ENCODE peak calls at places on chromosome 11, in six cellular contexts. J is heart left ventricle; B is cardiac muscle cell; S is AG04450; R is CD8-positive, alpha-beta T cell; H is right lobe of liver. Y is an unnamed sample.

GRCh38 chr11:109853156-109853776 is 239.9 kb upstream of the ZC3H12C start:
- DNase-seq in J (no peak), B (peak), S (peak), R (no peak), H (no peak), Y (no peak)

GRCh38 chr11:29657709-29658108 is 359.1 kb downstream of the KCNA4 start:
- DNase-seq in J (peak), B (no peak), S (no peak), R (no peak), H (peak), Y (no peak)

GRCh38 chr11:130798280-130798679 is 118.0 kb downstream of the SNX19 start:
- DNase-seq in J (no peak), B (peak), S (peak), R (no peak), H (no peak), Y (no peak)

GRCh38 chr11:46122955-46123354 is 1.7 kb upstream of the PHF21A start:
- DNase-seq in J (no peak), B (peak), S (no peak), R (no peak), H (no peak), Y (no peak)

GRCh38 chr11:43493431-43493830 is 134.7 kb downstream of the TTC17 start:
- DNase-seq in J (no peak), B (no peak), S (no peak), R (no peak), H (no peak), Y (no peak)

GRCh38 chr11:83583953-83584352 is 297.8 kb upstream of the CCDC90B start:
- DNase-seq in J (no peak), B (peak), S (no peak), R (no peak), H (no peak), Y (no peak)

GRCh38 chr11:92455221-92455790 is 230.7 kb downstream of the FAT3 start:
- DNase-seq in J (no peak), B (no peak), S (no peak), R (no peak), H (no peak), Y (no peak)

GRCh38 chr11:114085965-114086364 is 26.5 kb downstream of the ZBTB16 start:
- DNase-seq in J (no peak), B (no peak), S (no peak), R (no peak), H (peak), Y (no peak)

GRCh38 chr11:112211556-112211955 is 14.7 kb upstream of the PTS start:
- DNase-seq in J (no peak), B (no peak), S (no peak), R (no peak), H (no peak), Y (no peak)

GRCh38 chr11:77351281-77351905 is 49.9 kb upstream of the GDPD4 start:
- DNase-seq in J (no peak), B (peak), S (no peak), R (no peak), H (no peak), Y (no peak)

GRCh38 chr11:111166655-111167054 is 78.9 kb upstream of the POU2AF2 start:
- DNase-seq in J (no peak), B (no peak), S (no peak), R (no peak), H (no peak), Y (no peak)

GRCh38 chr11:130474637-130475400 is 26.4 kb downstream of the ADAMTS15 start:
- DNase-seq in J (no peak), B (no peak), S (no peak), R (peak), H (no peak), Y (no peak)

GRCh38 chr11:75667831-75668507 is 869 bp downstream of the MAP6 start:
- DNase-seq in J (peak), B (peak), S (no peak), R (no peak), H (no peak), Y (peak)

GRCh38 chr11:120883404-120884135 is 140.3 kb upstream of the TBCEL start:
- DNase-seq in J (peak), B (peak), S (peak), R (no peak), H (no peak), Y (peak)

DNA sequence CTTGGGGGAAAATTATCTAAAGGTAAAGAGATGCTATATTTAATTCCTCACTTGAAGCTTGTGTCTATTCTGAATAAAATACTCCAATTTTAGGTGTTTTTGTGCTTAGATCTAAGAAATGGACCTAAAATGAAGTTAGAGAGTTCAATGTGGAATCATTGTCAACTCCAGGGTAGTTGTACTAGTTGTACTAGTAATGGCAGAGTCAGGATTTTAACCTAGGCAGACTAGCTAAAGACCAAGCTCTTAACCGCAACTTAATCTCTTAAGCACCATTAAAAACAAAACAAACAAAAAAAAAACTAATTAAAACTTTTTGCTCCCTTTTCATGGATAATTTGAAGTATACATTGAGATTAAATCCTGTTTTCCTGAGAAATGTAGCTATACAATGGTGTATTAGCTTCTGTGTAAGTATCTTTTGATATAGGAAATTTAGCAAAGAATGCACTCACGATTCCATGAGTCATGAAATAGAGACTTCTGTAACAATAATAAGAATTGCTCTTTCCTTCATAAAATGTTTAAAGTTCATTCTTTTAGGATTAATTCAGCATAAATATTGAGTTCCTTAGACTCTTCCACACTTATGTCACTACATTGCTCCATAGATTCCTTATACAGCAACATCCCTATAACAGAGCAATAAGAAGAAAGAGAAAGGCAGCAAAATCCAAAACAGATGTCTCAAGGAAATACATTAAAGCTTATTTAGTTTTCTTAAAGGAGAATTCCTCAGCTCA is 26.5 kb upstream of the SOX6 start:
- DNase-seq in J (no peak), B (no peak), S (peak), R (no peak), H (no peak), Y (no peak)
- H3K4me3 ChIP-seq in J (no peak), B (no peak), S (no peak), R (no peak), H (no peak), Y (no peak)

GRCh38 chr11:1389932-1390587 is at the start of gene BRSK2:
- DNase-seq in J (no peak), B (no peak), S (no peak), R (no peak), H (no peak), Y (no peak)

GRCh38 chr11:1391165-1392010 is 1.7 kb downstream of the BRSK2 start:
- DNase-seq in J (no peak), B (no peak), S (no peak), R (no peak), H (no peak), Y (no peak)

GRCh38 chr11:1392111-1392510 is 2.4 kb downstream of the BRSK2 start:
- DNase-seq in J (no peak), B (no peak), S (no peak), R (no peak), H (no peak), Y (no peak)

GRCh38 chr11:1389103-1389931 is 417 bp upstream of the BRSK2 start:
- DNase-seq in J (peak), B (peak), S (peak), R (peak), H (peak), Y (peak)

DNA sequence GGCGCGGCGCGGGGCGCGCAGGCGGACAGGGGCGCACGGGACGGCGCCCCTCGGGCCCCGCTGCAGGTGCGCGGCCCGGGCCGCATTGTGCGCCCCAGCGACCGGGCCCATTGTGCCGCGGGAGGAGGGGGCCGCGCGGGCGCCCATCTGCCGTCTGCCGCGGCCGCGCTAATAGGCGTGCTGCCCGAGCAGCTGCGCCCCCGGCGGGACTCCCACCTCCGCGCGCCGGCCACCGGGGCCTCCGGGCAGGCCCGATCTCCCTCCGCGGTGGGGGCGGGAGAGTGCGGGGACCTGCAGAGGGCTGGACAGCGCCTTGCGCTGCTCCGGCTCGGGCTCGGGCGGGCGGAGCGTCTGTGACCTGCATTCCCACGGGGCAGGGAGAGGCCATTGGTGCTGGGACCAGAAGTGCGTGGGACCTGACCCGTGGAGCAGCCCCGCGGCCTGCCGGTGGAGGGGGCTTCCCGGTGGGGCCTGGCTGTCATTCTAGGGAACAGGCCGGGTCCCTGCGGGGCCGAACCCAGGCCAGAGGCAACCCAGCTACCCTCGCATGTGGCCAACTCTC is 950 bp downstream of the BRSK2 start:
- DNase-seq in J (peak), B (no peak), S (no peak), R (no peak), H (no peak), Y (peak)
- H3K4me3 ChIP-seq in J (no peak), B (no peak), S (no peak), R (no peak), H (no peak), Y (peak)

DNA sequence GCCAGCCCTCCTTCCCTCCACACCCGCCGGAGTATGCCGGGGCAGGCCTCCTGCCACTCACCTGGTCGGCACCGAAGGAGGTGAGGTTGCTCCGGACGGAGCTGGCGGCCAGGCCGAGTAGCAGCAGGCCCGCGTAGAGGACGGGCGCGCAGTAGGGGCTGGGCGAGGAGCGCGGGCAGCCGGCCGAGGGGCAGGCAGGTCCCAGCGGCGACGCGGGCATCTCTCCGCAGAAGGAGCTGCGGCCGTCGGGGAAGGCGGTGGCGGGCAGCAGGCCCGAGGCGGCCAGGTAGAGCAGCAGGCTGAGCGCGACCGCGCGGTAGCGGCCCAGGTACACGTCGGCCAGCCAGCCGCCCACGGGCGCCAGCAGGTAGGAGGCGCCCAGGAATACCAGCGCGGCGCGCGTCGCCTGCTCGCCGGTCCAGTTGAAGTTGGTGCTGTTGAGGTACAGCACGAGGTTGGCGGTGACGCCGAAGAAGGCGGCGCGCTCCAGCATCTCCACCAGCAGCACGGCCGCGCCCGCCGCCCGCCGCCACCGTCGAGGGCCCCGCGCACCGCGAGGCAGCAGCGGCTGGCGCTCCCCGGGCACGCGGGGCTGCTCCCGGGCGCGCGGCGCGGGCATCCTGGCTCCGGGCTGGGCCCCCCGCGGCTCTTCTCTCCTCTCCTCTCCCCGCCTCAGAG is 904 bp downstream of the SLC15A3 start:
- DNase-seq in J (peak), B (peak), S (no peak), R (peak), H (no peak), Y (no peak)
- H3K4me3 ChIP-seq in J (peak), B (no peak), S (peak), R (peak), H (peak), Y (peak)

DNA sequence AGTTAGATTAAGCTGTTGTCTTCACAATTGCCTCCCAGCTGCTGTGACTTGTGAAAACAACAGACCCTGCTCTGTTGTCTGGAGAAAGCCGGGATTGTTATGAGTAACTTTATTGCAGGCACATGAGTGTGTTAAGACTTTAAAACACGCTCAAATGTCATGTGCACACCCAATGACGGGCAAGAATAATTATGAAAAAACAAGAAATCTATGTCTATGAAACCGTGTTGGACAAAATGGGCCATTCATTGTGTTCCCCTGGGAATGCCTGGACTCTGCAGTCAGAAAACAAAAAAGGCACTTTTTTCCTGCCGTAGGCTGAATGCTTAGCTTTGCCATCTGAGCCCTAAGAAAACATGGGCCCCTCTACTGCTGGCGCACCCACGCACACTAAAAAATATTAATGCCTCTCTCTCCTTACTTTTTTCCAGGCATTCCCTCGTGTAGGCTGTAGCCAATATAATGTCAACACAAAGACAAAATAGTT is 208.0 kb downstream of the SOX6 start:
- DNase-seq in J (no peak), B (peak), S (no peak), R (no peak), H (no peak), Y (no peak)
- H3K4me3 ChIP-seq in J (no peak), B (no peak), S (no peak), R (no peak), H (no peak), Y (no peak)

DNA sequence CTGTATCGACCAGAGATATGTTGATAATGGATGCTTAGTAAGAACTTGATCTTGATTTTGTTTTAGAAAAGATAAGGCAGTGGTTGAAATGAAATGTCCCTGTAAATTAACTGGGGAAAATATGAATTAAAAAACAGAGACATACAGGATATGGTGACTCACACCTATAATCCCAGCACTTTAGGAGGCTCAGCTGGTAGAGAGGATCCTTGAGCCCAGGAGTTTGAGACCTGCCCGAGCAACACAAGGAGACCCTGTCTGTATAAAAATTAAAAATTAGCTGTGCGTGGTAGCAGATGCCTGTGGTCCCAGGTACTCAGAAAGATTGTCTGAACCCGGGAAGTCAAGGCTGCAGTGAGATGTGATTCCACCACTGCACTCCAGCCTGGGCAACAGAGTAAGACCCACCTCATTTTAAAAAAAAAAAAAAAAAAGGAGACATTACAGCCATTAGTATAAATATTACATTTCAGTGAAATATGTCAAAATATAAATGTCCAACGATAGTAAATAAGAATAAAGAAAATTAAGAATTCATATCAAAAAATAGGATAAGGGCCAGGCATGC is 4.6 kb downstream of the PICALM start:
- DNase-seq in J (no peak), B (no peak), S (no peak), R (no peak), H (no peak), Y (no peak)
- H3K4me3 ChIP-seq in J (no peak), B (no peak), S (no peak), R (no peak), H (no peak), Y (no peak)

GRCh38 chr11:65646921-65647701 is 9.2 kb downstream of the SIPA1 start:
- DNase-seq in J (peak), B (peak), S (no peak), R (no peak), H (peak), Y (peak)
- H3K4me3 ChIP-seq in J (no peak), B (peak), S (no peak), R (no peak), H (peak), Y (peak)

GRCh38 chr11:106086135-106086534 is 8.7 kb downstream of the AASDHPPT start:
- DNase-seq in J (no peak), B (no peak), S (no peak), R (no peak), H (no peak), Y (no peak)

GRCh38 chr11:106086850-106087249 is 9.4 kb downstream of the AASDHPPT start:
- DNase-seq in J (no peak), B (no peak), S (no peak), R (no peak), H (no peak), Y (no peak)

GRCh38 chr11:106091480-106092123 is 14.1 kb downstream of the AASDHPPT start:
- DNase-seq in J (no peak), B (peak), S (peak), R (no peak), H (no peak), Y (no peak)

GRCh38 chr11:106087815-106088435 is 10.5 kb downstream of the AASDHPPT start:
- DNase-seq in J (peak), B (peak), S (no peak), R (peak), H (no peak), Y (peak)

DNA sequence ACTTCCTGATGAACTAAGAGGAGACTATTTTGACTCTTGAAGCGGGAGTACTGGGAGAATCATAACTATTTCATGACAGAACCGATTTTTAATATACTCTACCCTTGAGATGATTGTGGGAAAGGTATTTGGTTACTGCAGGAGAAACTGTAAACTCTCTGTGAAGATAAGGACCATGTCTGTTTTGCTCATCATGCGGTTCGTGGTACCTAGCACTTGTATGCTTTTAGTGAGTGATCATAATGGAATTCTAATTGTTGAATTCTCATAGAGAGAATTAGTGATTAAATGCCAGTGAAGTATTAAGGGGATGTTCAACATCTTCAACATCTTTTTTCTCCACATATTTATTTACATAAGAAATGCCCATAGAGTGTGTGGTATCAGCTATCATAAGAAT is 11.4 kb downstream of the AASDHPPT start:
- DNase-seq in J (no peak), B (no peak), S (no peak), R (no peak), H (no peak), Y (no peak)
- H3K4me3 ChIP-seq in J (no peak), B (no peak), S (no peak), R (no peak), H (no peak), Y (no peak)

GRCh38 chr11:116108161-116108560 is 603.9 kb upstream of the CADM1 start:
- DNase-seq in J (no peak), B (no peak), S (no peak), R (no peak), H (no peak), Y (no peak)
- H3K4me3 ChIP-seq in J (no peak), B (no peak), S (no peak), R (no peak), H (no peak), Y (no peak)

DNA sequence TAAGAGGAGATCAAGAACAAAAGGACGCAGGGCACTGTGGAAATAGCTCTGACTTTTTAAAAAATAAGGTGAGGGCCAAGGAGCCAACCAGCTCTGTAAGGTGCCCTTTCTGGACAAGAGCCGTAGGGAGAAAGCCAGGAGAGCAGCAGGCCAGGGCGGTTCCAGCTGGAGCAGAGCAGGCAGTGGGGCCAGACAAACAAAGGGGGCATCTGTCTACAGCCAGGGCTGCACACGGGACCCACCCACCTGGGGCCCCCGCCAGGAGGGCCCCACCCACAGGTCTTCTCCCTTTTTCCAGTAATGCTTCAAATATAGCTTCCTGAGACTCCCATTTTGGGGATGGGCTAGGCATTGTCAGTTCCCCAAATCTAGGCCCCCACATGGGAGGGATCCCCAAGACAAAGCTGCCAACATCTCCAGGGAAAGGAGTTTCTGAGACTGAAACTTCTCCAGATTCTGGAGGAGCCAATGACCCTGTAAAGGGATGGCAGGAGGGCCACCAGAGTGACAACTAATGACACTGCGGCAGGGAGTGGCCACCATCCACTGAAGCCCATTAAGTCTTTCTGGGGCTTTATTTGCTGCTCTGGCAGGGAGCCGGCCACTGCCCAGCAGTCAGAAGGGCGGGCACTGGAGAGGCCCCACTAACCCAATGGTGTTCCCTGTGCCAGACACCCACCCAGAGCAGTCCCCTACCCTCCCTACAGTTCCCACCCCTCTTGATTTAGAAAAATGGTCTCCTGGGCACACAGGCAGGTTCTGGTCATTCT is 1.9 kb downstream of the ZFTA start:
- DNase-seq in J (no peak), B (no peak), S (no peak), R (no peak), H (no peak), Y (no peak)
- H3K4me3 ChIP-seq in J (peak), B (peak), S (peak), R (peak), H (no peak), Y (peak)

DNA sequence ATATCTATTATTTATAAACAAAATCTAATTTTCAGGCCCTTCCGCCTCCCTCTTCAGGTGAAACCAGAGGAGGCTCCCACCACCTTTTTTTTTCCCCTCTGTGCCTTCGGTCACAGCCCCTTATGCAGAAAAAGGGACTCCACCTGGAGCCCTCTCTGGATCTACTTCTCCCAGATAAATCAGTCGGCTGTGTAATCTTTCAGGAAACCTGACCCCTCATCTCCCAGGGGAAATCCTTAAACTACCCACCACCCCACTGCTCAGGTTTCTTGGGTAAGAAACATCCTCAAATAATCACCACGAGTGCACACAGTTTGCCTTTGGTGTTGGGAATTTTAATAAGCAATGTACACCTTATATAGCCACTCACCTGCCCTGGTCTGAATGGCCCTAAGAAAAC is 104.2 kb downstream of the NAV2 start:
- DNase-seq in J (no peak), B (no peak), S (no peak), R (no peak), H (no peak), Y (no peak)
- H3K4me3 ChIP-seq in J (no peak), B (no peak), S (no peak), R (no peak), H (no peak), Y (no peak)

Y was measured in dorsolateral prefrontal cortex.